ENCODE peak calls at places on chromosomes 16 and 17, in nine cellular contexts. I is globus pallidus; B is WTC11; Q is fibroblast of lung; F is iris pigment epithelial cell; S is GM13977; U is ELF-1; W is activated CD4-positive, CD25-positive, alpha-beta regulatory T cell; E is neural progenitor cell. K is an unnamed sample.

GRCh38 chr17:53627511-53627910 is 195.2 kb upstream of the KIF2B start:
- DNase-seq in I (no peak), B (no peak), Q (peak; percentile 80), F (peak; percentile 69), S (no peak), U (no peak), W (no peak), E (no peak), K (no peak)

GRCh38 chr17:65530985-65531507 is 30.4 kb downstream of the AXIN2 start:
- DNase-seq in I (no peak), B (no peak), Q (peak; percentile 82), F (peak; percentile 53), S (no peak), U (peak; percentile 75), W (no peak), E (peak; percentile 28), K (no peak)

GRCh38 chr17:71084219-71084618 is 914.9 kb downstream of the KCNJ2 start:
- DNase-seq in I (peak; percentile 5), B (peak; percentile 72), Q (no peak), F (peak; percentile 20), S (no peak), U (peak; percentile 66), W (no peak), E (peak; percentile 71), K (peak; percentile 15)

GRCh38 chr17:30832438-30832790 is 648 bp downstream of the ATAD5 start:
- DNase-seq in I (no peak), B (no peak), Q (no peak), F (no peak), S (no peak), U (no peak), W (no peak), E (peak; percentile 2), K (no peak)

GRCh38 chr17:48598727-48599126 is 5.1 kb upstream of the HOXB5 start:
- DNase-seq in I (no peak), B (no peak), Q (no peak), F (no peak), S (no peak), U (no peak), W (no peak), E (no peak), K (no peak)

GRCh38 chr17:40646791-40647548 is 648 bp downstream of the SMARCE1 start:
- DNase-seq in I (no peak), B (no peak), Q (peak; percentile 69), F (peak; percentile 57), S (peak; percentile 50), U (peak; percentile 70), W (peak; percentile 19), E (peak; percentile 62), K (no peak)

GRCh38 chr16:72908362-72908838 is 139.5 kb downstream of the ZFHX3 start:
- DNase-seq in I (no peak), B (no peak), Q (no peak), F (no peak), S (no peak), U (no peak), W (no peak), E (no peak), K (no peak)

GRCh38 chr17:27506348-27507218 is 50.3 kb downstream of the KSR1 start:
- DNase-seq in I (no peak), B (peak; percentile 52), Q (peak; percentile 80), F (no peak), S (peak; percentile 74), U (peak; percentile 92), W (no peak), E (peak; percentile 35), K (no peak)

GRCh38 chr16:56880685-56881084 is 15.7 kb downstream of the SLC12A3 start:
- DNase-seq in I (no peak), B (no peak), Q (no peak), F (no peak), S (no peak), U (no peak), W (no peak), E (no peak), K (no peak)

GRCh38 chr17:59416184-59416583 is 84.7 kb downstream of the YPEL2 start:
- DNase-seq in I (no peak), B (no peak), Q (no peak), F (no peak), S (no peak), U (no peak), W (no peak), E (no peak), K (no peak)

GRCh38 chr16:85390511-85391174 is 222.5 kb upstream of the GSE1 start:
- DNase-seq in I (no peak), B (peak; percentile 7), Q (peak; percentile 93), F (peak; percentile 91), S (no peak), U (no peak), W (no peak), E (no peak), K (no peak)